ENCODE peak calls at places on chromosomes 3 and 15, in five cellular contexts. One of them, this sample, is unnamed.

GRCh38 chr3:63565220-63565619 is 87.3 kb upstream of the SNTN start:
- DNase-seq in ascending aorta: no peak
- DNase-seq in right atrium auricular region: no peak
- DNase-seq in cardiac fibroblast: no peak
- DNase-seq in dorsolateral prefrontal cortex: no peak
- DNase-seq in this sample: no peak

GRCh38 chr15:99019558-99020540 is 12.3 kb upstream of the PGPEP1L start:
- DNase-seq in ascending aorta: no peak
- DNase-seq in right atrium auricular region: no peak
- DNase-seq in cardiac fibroblast: peak
- DNase-seq in dorsolateral prefrontal cortex: no peak
- DNase-seq in this sample: peak

GRCh38 chr3:99659032-99659431 is 20.6 kb downstream of the COL8A1 start:
- DNase-seq in ascending aorta: no peak
- DNase-seq in right atrium auricular region: peak
- DNase-seq in cardiac fibroblast: peak
- DNase-seq in dorsolateral prefrontal cortex: no peak
- DNase-seq in this sample: peak

GRCh38 chr15:71747128-71748083 is 62.9 kb upstream of the NR2E3 start:
- DNase-seq in ascending aorta: no peak
- DNase-seq in right atrium auricular region: no peak
- DNase-seq in cardiac fibroblast: peak
- DNase-seq in dorsolateral prefrontal cortex: no peak
- DNase-seq in this sample: peak

GRCh38 chr15:62850791-62851291 is 191.7 kb upstream of the TPM1 start:
- DNase-seq in ascending aorta: no peak
- DNase-seq in right atrium auricular region: no peak
- DNase-seq in cardiac fibroblast: peak
- DNase-seq in dorsolateral prefrontal cortex: no peak
- DNase-seq in this sample: peak

GRCh38 chr15:71807691-71808091 is 2.7 kb upstream of the NR2E3 start:
- DNase-seq in ascending aorta: no peak
- DNase-seq in right atrium auricular region: no peak
- DNase-seq in cardiac fibroblast: peak
- DNase-seq in dorsolateral prefrontal cortex: no peak
- DNase-seq in this sample: peak

GRCh38 chr3:31966978-31967592 is 14.0 kb downstream of the OSBPL10 start:
- DNase-seq in ascending aorta: no peak
- DNase-seq in right atrium auricular region: no peak
- DNase-seq in cardiac fibroblast: no peak
- DNase-seq in dorsolateral prefrontal cortex: no peak
- DNase-seq in this sample: no peak

GRCh38 chr3:46405301-46406079 is 1.4 kb downstream of the CCR5AS start:
- DNase-seq in ascending aorta: no peak
- DNase-seq in right atrium auricular region: no peak
- DNase-seq in cardiac fibroblast: no peak
- DNase-seq in dorsolateral prefrontal cortex: no peak
- DNase-seq in this sample: peak

GRCh38 chr3:168534761-168535160 is 439.0 kb upstream of the GOLIM4 start:
- DNase-seq in ascending aorta: no peak
- DNase-seq in right atrium auricular region: no peak
- DNase-seq in cardiac fibroblast: no peak
- DNase-seq in dorsolateral prefrontal cortex: no peak
- DNase-seq in this sample: no peak

GRCh38 chr3:135242285-135242684 is 447.2 kb downstream of the EPHB1 start:
- DNase-seq in ascending aorta: no peak
- DNase-seq in right atrium auricular region: no peak
- DNase-seq in cardiac fibroblast: no peak
- DNase-seq in dorsolateral prefrontal cortex: no peak
- DNase-seq in this sample: no peak

GRCh38 chr3:111237906-111238305 is 166.3 kb downstream of the NECTIN3 start:
- DNase-seq in ascending aorta: no peak
- DNase-seq in right atrium auricular region: no peak
- DNase-seq in cardiac fibroblast: no peak
- DNase-seq in dorsolateral prefrontal cortex: no peak
- DNase-seq in this sample: no peak

GRCh38 chr3:41202834-41203345 is 3.6 kb downstream of the CTNNB1 start:
- DNase-seq in ascending aorta: no peak
- DNase-seq in right atrium auricular region: no peak
- DNase-seq in cardiac fibroblast: peak
- DNase-seq in dorsolateral prefrontal cortex: no peak
- DNase-seq in this sample: peak

GRCh38 chr3:176767385-176767784 is 429.9 kb downstream of the TBL1XR1 start:
- DNase-seq in ascending aorta: peak
- DNase-seq in right atrium auricular region: no peak
- DNase-seq in cardiac fibroblast: peak
- DNase-seq in dorsolateral prefrontal cortex: no peak
- DNase-seq in this sample: peak

GRCh38 chr3:169659096-169659521 is 4.4 kb downstream of the MECOM start:
- DNase-seq in ascending aorta: no peak
- DNase-seq in right atrium auricular region: no peak
- DNase-seq in cardiac fibroblast: peak
- DNase-seq in dorsolateral prefrontal cortex: no peak
- DNase-seq in this sample: no peak

GRCh38 chr3:31247063-31247447 is 285.7 kb upstream of the STT3B start:
- DNase-seq in ascending aorta: no peak
- DNase-seq in right atrium auricular region: no peak
- DNase-seq in cardiac fibroblast: no peak
- DNase-seq in dorsolateral prefrontal cortex: no peak
- DNase-seq in this sample: no peak

GRCh38 chr3:177516130-177517011 is 319.1 kb upstream of the TBL1XR1 start:
- DNase-seq in ascending aorta: no peak
- DNase-seq in right atrium auricular region: peak
- DNase-seq in cardiac fibroblast: peak
- DNase-seq in dorsolateral prefrontal cortex: no peak
- DNase-seq in this sample: no peak

GRCh38 chr3:31196881-31197364 is 302.5 kb upstream of the GADL1 start:
- DNase-seq in ascending aorta: no peak
- DNase-seq in right atrium auricular region: peak
- DNase-seq in cardiac fibroblast: peak
- DNase-seq in dorsolateral prefrontal cortex: no peak
- DNase-seq in this sample: peak

GRCh38 chr3:155233213-155233612 is 60.3 kb downstream of the STRIT1 start:
- DNase-seq in ascending aorta: no peak
- DNase-seq in right atrium auricular region: peak
- DNase-seq in cardiac fibroblast: peak
- DNase-seq in dorsolateral prefrontal cortex: no peak
- DNase-seq in this sample: peak

GRCh38 chr3:13480340-13481318 is 523 bp downstream of the HDAC11 start:
- DNase-seq in ascending aorta: no peak
- DNase-seq in right atrium auricular region: no peak
- DNase-seq in cardiac fibroblast: no peak
- DNase-seq in dorsolateral prefrontal cortex: no peak
- DNase-seq in this sample: no peak

GRCh38 chr3:120846073-120846472 is 61.9 kb upstream of the STXBP5L start:
- DNase-seq in ascending aorta: no peak
- DNase-seq in right atrium auricular region: no peak
- DNase-seq in cardiac fibroblast: no peak
- DNase-seq in dorsolateral prefrontal cortex: no peak
- DNase-seq in this sample: no peak

GRCh38 chr15:67004142-67004541 is 61.3 kb upstream of the SMAD3 start:
- DNase-seq in ascending aorta: no peak
- DNase-seq in right atrium auricular region: no peak
- DNase-seq in cardiac fibroblast: no peak
- DNase-seq in dorsolateral prefrontal cortex: no peak
- DNase-seq in this sample: no peak

GRCh38 chr3:177599331-177599730 is 402.0 kb upstream of the TBL1XR1 start:
- DNase-seq in ascending aorta: no peak
- DNase-seq in right atrium auricular region: no peak
- DNase-seq in cardiac fibroblast: no peak
- DNase-seq in dorsolateral prefrontal cortex: no peak
- DNase-seq in this sample: peak

GRCh38 chr3:178048768-178049167 is 487.5 kb upstream of the KCNMB2 start:
- DNase-seq in ascending aorta: no peak
- DNase-seq in right atrium auricular region: no peak
- DNase-seq in cardiac fibroblast: no peak
- DNase-seq in dorsolateral prefrontal cortex: no peak
- DNase-seq in this sample: no peak

GRCh38 chr15:37220949-37221670 is 120.8 kb upstream of the MEIS2 start:
- DNase-seq in ascending aorta: no peak
- DNase-seq in right atrium auricular region: no peak
- DNase-seq in cardiac fibroblast: no peak
- DNase-seq in dorsolateral prefrontal cortex: no peak
- DNase-seq in this sample: no peak

DNA sequence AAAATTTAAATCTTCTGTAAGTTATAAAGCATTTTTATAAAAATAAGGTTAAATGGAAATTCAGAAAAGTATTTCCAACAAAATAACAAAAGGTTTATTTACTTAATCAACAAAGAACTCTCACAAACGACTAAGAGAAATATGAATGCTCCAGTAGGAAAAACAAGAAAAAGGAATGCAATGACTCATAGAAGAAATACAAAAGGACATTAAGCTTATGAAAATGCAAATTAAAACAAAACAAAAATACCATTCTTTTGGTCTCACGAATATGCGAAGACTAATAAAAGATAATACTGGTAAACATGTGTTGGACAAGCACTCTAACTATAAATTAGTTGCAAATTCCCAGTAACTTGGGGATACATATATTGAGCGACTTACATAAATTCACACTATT is 17.5 kb upstream of the TBC1D5 start:
- DNase-seq in ascending aorta: no peak
- DNase-seq in right atrium auricular region: no peak
- DNase-seq in cardiac fibroblast: peak
- DNase-seq in dorsolateral prefrontal cortex: no peak
- DNase-seq in this sample: no peak
- H3K4me3 ChIP-seq in ascending aorta: no peak
- H3K4me3 ChIP-seq in right atrium auricular region: no peak
- H3K4me3 ChIP-seq in cardiac fibroblast: no peak
- H3K4me3 ChIP-seq in dorsolateral prefrontal cortex: no peak
- H3K4me3 ChIP-seq in this sample: no peak

GRCh38 chr15:79307251-79307650 is 3.7 kb upstream of the TMED3 start:
- DNase-seq in ascending aorta: no peak
- DNase-seq in right atrium auricular region: no peak
- DNase-seq in cardiac fibroblast: no peak
- DNase-seq in dorsolateral prefrontal cortex: no peak
- DNase-seq in this sample: no peak

GRCh38 chr15:79311901-79312553 is 1.1 kb downstream of the TMED3 start:
- DNase-seq in ascending aorta: no peak
- DNase-seq in right atrium auricular region: no peak
- DNase-seq in cardiac fibroblast: no peak
- DNase-seq in dorsolateral prefrontal cortex: no peak
- DNase-seq in this sample: no peak

GRCh38 chr15:79308874-79309273 is 2.0 kb upstream of the TMED3 start:
- DNase-seq in ascending aorta: no peak
- DNase-seq in right atrium auricular region: no peak
- DNase-seq in cardiac fibroblast: no peak
- DNase-seq in dorsolateral prefrontal cortex: no peak
- DNase-seq in this sample: no peak

GRCh38 chr15:79310985-79311900 is at the start of gene TMED3:
- DNase-seq in ascending aorta: no peak
- DNase-seq in right atrium auricular region: no peak
- DNase-seq in cardiac fibroblast: peak
- DNase-seq in dorsolateral prefrontal cortex: peak
- DNase-seq in this sample: peak

DNA sequence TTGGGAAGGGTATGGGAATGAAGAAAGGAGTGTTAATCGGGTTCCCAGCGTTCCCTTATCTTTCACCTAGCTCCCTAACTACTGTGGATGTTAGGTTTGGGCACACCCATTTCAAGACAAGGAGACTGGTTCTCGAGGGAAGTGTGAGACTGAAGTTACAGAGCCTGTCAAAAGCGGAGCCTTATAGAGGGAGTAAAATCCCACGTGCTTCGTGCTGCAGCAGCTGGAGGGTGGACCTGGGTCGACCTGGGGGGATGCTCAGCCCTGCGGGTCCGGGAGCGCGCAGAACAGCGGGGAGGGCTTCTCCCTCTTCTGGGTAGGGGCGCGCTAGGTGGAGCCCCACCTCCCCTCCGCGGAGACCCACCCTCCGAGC is 314 bp upstream of the TMED3 start:
- DNase-seq in ascending aorta: no peak
- DNase-seq in right atrium auricular region: no peak
- DNase-seq in cardiac fibroblast: peak
- DNase-seq in dorsolateral prefrontal cortex: no peak
- DNase-seq in this sample: peak
- TF ChIP-seq CTCF in ascending aorta: no peak
- TF ChIP-seq CTCF in right atrium auricular region: no peak
- TF ChIP-seq CTCF in cardiac fibroblast: no peak
- TF ChIP-seq CTCF in dorsolateral prefrontal cortex: no peak
- TF ChIP-seq CTCF in this sample: no peak

DNA sequence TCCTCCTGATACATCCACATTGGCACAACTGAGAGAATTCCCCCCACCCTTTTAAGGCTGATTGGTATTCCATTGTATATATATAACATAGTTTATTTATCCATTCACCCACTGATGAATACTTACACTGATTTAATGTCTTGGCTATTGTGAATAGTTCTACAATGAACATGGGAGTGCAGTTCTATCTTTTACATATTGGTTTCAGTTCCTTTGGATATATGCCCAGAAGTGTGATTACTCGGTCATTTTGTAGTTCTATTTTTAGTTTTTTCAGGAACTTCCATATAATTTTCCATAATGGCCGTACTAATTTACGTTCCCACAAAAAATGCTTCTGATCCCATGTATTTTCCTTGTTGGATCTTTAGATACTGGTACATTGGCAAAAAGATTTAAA is 135.3 kb downstream of the FMN1 start:
- DNase-seq in ascending aorta: no peak
- DNase-seq in right atrium auricular region: no peak
- DNase-seq in cardiac fibroblast: no peak
- DNase-seq in dorsolateral prefrontal cortex: no peak
- DNase-seq in this sample: no peak
- H3K4me3 ChIP-seq in ascending aorta: no peak
- H3K4me3 ChIP-seq in right atrium auricular region: no peak
- H3K4me3 ChIP-seq in cardiac fibroblast: no peak
- H3K4me3 ChIP-seq in dorsolateral prefrontal cortex: no peak
- H3K4me3 ChIP-seq in this sample: no peak

DNA sequence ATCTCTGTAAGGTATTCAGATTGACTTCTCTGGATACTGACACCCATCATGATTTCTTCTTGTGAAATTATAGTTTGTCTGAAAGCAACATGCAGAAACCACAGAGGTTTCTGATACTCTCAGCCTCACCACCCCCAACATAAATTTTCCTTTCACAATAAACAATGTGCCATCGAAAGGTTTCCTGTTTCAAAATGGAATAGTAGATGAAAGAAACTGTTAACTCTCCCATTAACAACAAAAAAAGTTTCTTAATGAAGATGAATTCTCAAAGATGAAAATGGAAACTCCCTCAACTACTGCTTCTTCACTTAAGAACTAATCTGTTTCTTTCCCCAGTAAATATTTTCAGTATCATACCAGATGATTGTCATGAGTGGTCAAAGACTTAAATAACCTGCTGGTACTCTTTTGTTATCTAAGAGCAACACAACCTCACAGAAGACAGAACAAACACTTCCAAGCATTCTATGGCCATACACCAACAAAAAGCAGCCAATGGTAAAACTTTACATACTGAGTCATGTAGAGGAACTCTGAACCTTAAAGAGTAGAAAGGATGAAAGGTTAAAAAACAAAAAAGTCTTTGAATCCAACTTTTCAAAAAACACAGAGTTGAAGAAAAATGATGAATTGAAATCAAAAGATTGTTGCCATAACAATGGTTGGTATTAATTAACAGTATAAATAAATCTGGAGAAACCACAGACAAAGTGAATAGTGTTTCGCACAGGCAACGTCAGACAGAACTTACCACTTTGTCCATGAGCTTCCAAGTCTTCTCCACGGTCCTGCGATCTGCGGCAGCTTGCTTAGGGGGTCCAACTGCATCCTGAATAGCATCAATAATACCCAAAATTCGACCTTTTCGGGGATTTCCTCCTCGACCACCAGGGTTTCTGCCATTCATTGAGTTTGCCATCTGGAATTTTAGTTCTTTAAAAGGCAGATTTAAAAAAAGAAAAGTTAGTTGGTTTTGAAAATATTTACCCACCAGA is 1.9 kb downstream of the CBLB start:
- DNase-seq in ascending aorta: no peak
- DNase-seq in right atrium auricular region: no peak
- DNase-seq in cardiac fibroblast: peak
- DNase-seq in dorsolateral prefrontal cortex: no peak
- DNase-seq in this sample: peak
- TF ChIP-seq CTCF in ascending aorta: no peak
- TF ChIP-seq CTCF in right atrium auricular region: no peak
- TF ChIP-seq CTCF in cardiac fibroblast: no peak
- TF ChIP-seq CTCF in dorsolateral prefrontal cortex: no peak
- TF ChIP-seq CTCF in this sample: no peak